ENCODE peak calls at places on chromosomes 12 and 14, in five cellular contexts. C is HFFc6, K is tibial nerve, Z is GM06990, P is fibroblast of mammary gland. A is an unnamed sample.

GRCh38 chr12:66620026-66620425 is 58.9 kb downstream of the GRIP1 start:
- DNase-seq in C (no peak), K (no peak), Z (no peak), P (peak), A (no peak)

GRCh38 chr12:12803186-12803585 is 10.0 kb upstream of the DDX47 start:
- DNase-seq in C (peak), K (peak), Z (peak), P (peak), A (no peak)

GRCh38 chr12:29317556-29318363 is 63.2 kb downstream of the ERGIC2 start:
- DNase-seq in C (peak), K (peak), Z (no peak), P (peak), A (no peak)

GRCh38 chr12:69916541-69917270 is 91.7 kb downstream of the MYRFL start:
- DNase-seq in C (no peak), K (no peak), Z (no peak), P (peak), A (no peak)

GRCh38 chr12:132460571-132460970 is 29.4 kb upstream of the FBRSL1 start:
- DNase-seq in C (no peak), K (no peak), Z (no peak), P (no peak), A (no peak)

GRCh38 chr12:1655225-1655788 is 26.3 kb downstream of the WNT5B start:
- DNase-seq in C (no peak), K (no peak), Z (no peak), P (no peak), A (no peak)

GRCh38 chr14:28666961-28667360 is 99.6 kb upstream of the FOXG1 start:
- DNase-seq in C (no peak), K (no peak), Z (no peak), P (no peak), A (no peak)

GRCh38 chr14:89399594-89400068 is 17.4 kb downstream of the FOXN3 start:
- DNase-seq in C (peak), K (no peak), Z (no peak), P (peak), A (no peak)

GRCh38 chr12:124727244-124727673 is 136.4 kb downstream of the SCARB1 start:
- DNase-seq in C (peak), K (peak), Z (peak), P (peak), A (no peak)

GRCh38 chr14:77710364-77710763 is 2.5 kb downstream of the SLIRP start:
- DNase-seq in C (no peak), K (no peak), Z (no peak), P (no peak), A (no peak)

GRCh38 chr12:127115468-127116035 is 1151.4 kb upstream of the TMEM132C start:
- DNase-seq in C (no peak), K (no peak), Z (no peak), P (peak), A (no peak)

GRCh38 chr12:53992377-53992776 is 7.4 kb downstream of the HOXC10 start:
- DNase-seq in C (no peak), K (no peak), Z (no peak), P (no peak), A (no peak)

GRCh38 chr12:288687-289086 is 26.1 kb upstream of the SLC6A13 start:
- DNase-seq in C (no peak), K (no peak), Z (no peak), P (peak), A (no peak)

GRCh38 chr14:68842298-68842697 is 49.4 kb upstream of the ZFP36L1 start:
- DNase-seq in C (no peak), K (no peak), Z (no peak), P (no peak), A (no peak)

GRCh38 chr12:47850153-47851084 is 30.7 kb upstream of the HDAC7 start:
- DNase-seq in C (no peak), K (no peak), Z (no peak), P (no peak), A (no peak)

GRCh38 chr12:3223601-3224529 is 146.7 kb downstream of the TSPAN9 start:
- DNase-seq in C (no peak), K (no peak), Z (no peak), P (no peak), A (no peak)

GRCh38 chr14:100873083-100873482 is 30.4 kb downstream of the RTL1 start:
- DNase-seq in C (no peak), K (no peak), Z (no peak), P (no peak), A (no peak)

GRCh38 chr12:94263905-94264655 is 115.7 kb downstream of the PLXNC1 start:
- DNase-seq in C (no peak), K (no peak), Z (no peak), P (peak), A (no peak)

GRCh38 chr12:123131879-123132402 is 18.9 kb downstream of the PITPNM2 start:
- DNase-seq in C (no peak), K (no peak), Z (no peak), P (no peak), A (no peak)

GRCh38 chr14:72054929-72055328 is 122.7 kb downstream of the RGS6 start:
- DNase-seq in C (no peak), K (no peak), Z (no peak), P (no peak), A (no peak)

GRCh38 chr14:79044894-79045624 is 874.9 kb downstream of the NRXN3 start:
- DNase-seq in C (peak), K (no peak), Z (no peak), P (peak), A (no peak)

GRCh38 chr14:96403409-96403808 is 11.5 kb downstream of the AK7 start:
- DNase-seq in C (no peak), K (no peak), Z (no peak), P (no peak), A (no peak)

GRCh38 chr12:52630609-52631200 is 12.3 kb upstream of the KRT73 start:
- DNase-seq in C (no peak), K (no peak), Z (no peak), P (no peak), A (no peak)

GRCh38 chr12:67952787-67953186 is 36.5 kb upstream of the IFNG-AS1 start:
- DNase-seq in C (no peak), K (no peak), Z (no peak), P (no peak), A (no peak)

GRCh38 chr12:22539055-22539454 is 5.3 kb downstream of the C2CD5 start:
- DNase-seq in C (no peak), K (no peak), Z (no peak), P (no peak), A (no peak)

GRCh38 chr12:114668151-114668891 is 15.7 kb downstream of the TBX3 start:
- DNase-seq in C (peak), K (peak), Z (no peak), P (peak), A (no peak)

GRCh38 chr12:5733136-5733755 is 211.8 kb downstream of the ANO2 start:
- DNase-seq in C (no peak), K (no peak), Z (no peak), P (no peak), A (peak)

GRCh38 chr14:75286313-75286712 is 7.7 kb downstream of the FOS start:
- DNase-seq in C (no peak), K (peak), Z (no peak), P (no peak), A (no peak)

GRCh38 chr12:105382771-105383632 is 52.5 kb downstream of the C12orf75 start:
- DNase-seq in C (peak), K (peak), Z (no peak), P (peak), A (no peak)

GRCh38 chr14:58736606-58737005 is 98.8 kb downstream of the DACT1 start:
- DNase-seq in C (peak), K (no peak), Z (no peak), P (peak), A (no peak)

A was measured in osteocyte.